ENCODE peak calls at places on chromosomes 12 and 14, in eight cellular contexts. C, O, P, J, U, T, Y and N are unnamed samples.

GRCh38 chr14:94376976-94377865 is 11.2 kb downstream of the SERPINA1 start:
- DNase-seq in C (no peak), O (no peak), P (no peak), J (no peak), U (no peak), T (no peak), Y (no peak), N (no peak)

GRCh38 chr12:83664650-83665049 is 977.9 kb downstream of the TMTC2 start:
- DNase-seq in C (no peak), O (no peak), P (peak; percentile 50), J (no peak), U (no peak), T (no peak), Y (no peak), N (no peak)

GRCh38 chr12:56996793-56997545 is 9.4 kb downstream of the ZBTB39 start:
- DNase-seq in C (no peak), O (no peak), P (no peak), J (peak; percentile 44), U (no peak), T (no peak), Y (no peak), N (no peak)

GRCh38 chr14:82889701-82890100 is 1356.0 kb upstream of the SEL1L start:
- DNase-seq in C (no peak), O (no peak), P (no peak), J (no peak), U (no peak), T (no peak), Y (no peak), N (no peak)

GRCh38 chr14:96206461-96206860 is 1.8 kb downstream of the BDKRB2 start:
- DNase-seq in C (no peak), O (no peak), P (no peak), J (no peak), U (no peak), T (no peak), Y (no peak), N (no peak)

GRCh38 chr12:108914031-108914630 is 34.2 kb downstream of the DAO start:
- DNase-seq in C (peak; percentile 2), O (no peak), P (no peak), J (no peak), U (peak; percentile 69), T (no peak), Y (peak; percentile 6), N (no peak)

GRCh38 chr12:9741726-9742125 is 8.8 kb upstream of the CLECL1 start:
- DNase-seq in C (no peak), O (no peak), P (no peak), J (no peak), U (no peak), T (no peak), Y (no peak), N (no peak)

GRCh38 chr14:46054526-46054925 is 597.1 kb downstream of the RPL10L start:
- DNase-seq in C (peak; percentile 84), O (peak; percentile 39), P (no peak), J (peak; percentile 39), U (peak; percentile 61), T (no peak), Y (peak; percentile 93), N (no peak)

GRCh38 chr14:54606178-54606577 is 39.2 kb downstream of the SAMD4A start:
- DNase-seq in C (peak; percentile 88), O (no peak), P (no peak), J (no peak), U (peak; percentile 63), T (peak; percentile 68), Y (peak; percentile 62), N (no peak)

GRCh38 chr12:76266797-76267196 is 81.4 kb downstream of the BBS10 start:
- DNase-seq in C (no peak), O (peak; percentile 75), P (no peak), J (peak; percentile 64), U (peak; percentile 58), T (no peak), Y (peak; percentile 94), N (no peak)

GRCh38 chr12:68264175-68264863 is 10.9 kb upstream of the IL22 start:
- DNase-seq in C (no peak), O (no peak), P (no peak), J (no peak), U (peak; percentile 29), T (no peak), Y (peak; percentile 59), N (no peak)

GRCh38 chr12:57340104-57340503 is 89.1 kb upstream of the STAC3 start:
- DNase-seq in C (peak; percentile 22), O (no peak), P (no peak), J (peak; percentile 60), U (peak; percentile 92), T (peak; percentile 70), Y (peak; percentile 84), N (no peak)

GRCh38 chr12:98644712-98645571 is at the start of the genes APAF1 and IKBIP:
- DNase-seq in C (peak; percentile 81), O (peak; percentile 68), P (peak; percentile 97), J (peak; percentile 97), U (peak; percentile 98), T (peak; percentile 98), Y (peak; percentile 95), N (peak; percentile 99)

DNA sequence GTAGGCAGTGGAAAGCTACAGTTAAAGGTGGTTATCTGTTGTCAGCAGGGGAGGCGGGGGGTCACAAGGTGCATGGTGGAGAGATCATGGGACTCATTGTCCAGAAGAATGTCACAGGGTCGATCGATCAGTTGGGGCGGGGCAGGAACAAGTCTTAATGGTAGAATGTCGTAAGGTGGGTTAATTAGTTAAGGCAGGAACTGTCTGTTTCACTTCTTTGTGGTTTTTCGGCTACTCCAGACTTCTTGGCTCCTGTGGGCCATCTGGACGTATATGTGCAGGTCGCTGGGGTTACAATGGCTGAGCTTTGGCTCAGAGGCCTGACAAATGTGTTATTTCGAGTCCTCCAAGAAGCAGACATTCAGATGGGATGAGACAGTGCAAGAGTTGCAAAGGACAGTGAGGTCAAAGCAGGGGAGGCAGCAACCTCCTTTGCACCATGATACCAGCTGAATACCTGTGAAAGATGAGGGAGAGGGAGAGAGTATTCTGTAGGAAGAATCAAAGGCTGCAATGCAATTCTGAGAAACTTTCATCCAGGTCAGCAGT is 246.9 kb upstream of the TMEM132C start:
- DNase-seq in C (no peak), O (no peak), P (no peak), J (no peak), U (no peak), T (no peak), Y (no peak), N (no peak)
- TF ChIP-seq CTCF in C (no peak), O (no peak), P (no peak), J (no peak), U (no peak), T (no peak), Y (no peak), N (no peak)

GRCh38 chr12:94211011-94211410 is 62.6 kb downstream of the PLXNC1 start:
- DNase-seq in C (no peak), O (no peak), P (no peak), J (no peak), U (peak; percentile 36), T (no peak), Y (no peak), N (no peak)

GRCh38 chr12:94206886-94207285 is 58.5 kb downstream of the PLXNC1 start:
- DNase-seq in C (no peak), O (no peak), P (no peak), J (no peak), U (no peak), T (no peak), Y (no peak), N (no peak)

GRCh38 chr12:94209240-94209639 is 60.9 kb downstream of the PLXNC1 start:
- DNase-seq in C (no peak), O (no peak), P (no peak), J (no peak), U (no peak), T (no peak), Y (no peak), N (no peak)

GRCh38 chr12:94207467-94208432 is 59.4 kb downstream of the PLXNC1 start:
- DNase-seq in C (no peak), O (no peak), P (no peak), J (no peak), U (peak; percentile 66), T (no peak), Y (peak; percentile 7), N (no peak)

DNA sequence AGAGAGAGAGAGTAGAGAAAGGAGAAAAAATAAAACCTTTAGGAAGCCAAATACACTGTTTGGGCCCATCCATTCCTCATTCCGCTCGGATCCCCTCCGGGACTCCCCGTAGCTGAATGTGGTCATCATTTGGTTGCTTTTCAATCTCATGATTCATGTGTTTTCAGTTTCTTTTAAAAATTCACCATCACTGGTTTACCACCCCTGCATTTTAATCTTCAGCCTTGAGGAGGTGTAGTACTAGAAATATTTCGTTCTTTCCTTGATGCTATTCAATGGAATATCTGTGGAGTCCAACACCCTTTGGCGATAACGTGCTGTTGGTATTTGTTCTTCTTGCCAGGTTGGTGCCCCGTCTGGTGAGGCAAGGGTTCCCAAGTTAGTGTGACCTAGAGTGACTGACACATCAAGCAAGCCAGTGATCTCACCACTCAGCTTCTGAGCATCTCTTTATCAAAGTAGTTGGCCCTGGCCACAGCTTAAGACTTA is 60.1 kb downstream of the PLXNC1 start:
- DNase-seq in C (no peak), O (no peak), P (no peak), J (no peak), U (no peak), T (no peak), Y (no peak), N (peak; percentile 39)
- TF ChIP-seq CTCF in C (no peak), O (no peak), P (no peak), J (no peak), U (no peak), T (no peak), Y (no peak), N (no peak)

DNA sequence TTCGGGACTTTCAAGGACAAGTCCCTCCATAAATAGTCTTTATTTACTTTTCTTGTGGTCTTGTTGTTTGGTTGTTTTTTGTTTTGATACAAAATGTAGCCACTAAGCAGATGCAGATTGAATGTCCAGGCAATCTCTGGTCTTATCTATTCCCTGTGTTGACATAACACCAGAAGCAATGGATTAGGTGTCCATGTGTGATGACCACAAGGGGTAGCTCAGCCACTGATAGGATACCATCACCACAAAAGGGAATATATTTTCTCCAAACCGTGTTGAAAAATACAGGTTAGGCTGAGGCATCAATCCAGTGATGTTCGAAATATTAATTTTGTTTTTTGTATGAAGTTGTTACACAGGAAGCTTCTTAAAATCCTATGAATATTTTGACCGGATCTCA is 196.3 kb downstream of the EPS8 start:
- DNase-seq in C (no peak), O (no peak), P (no peak), J (peak; percentile 52), U (peak; percentile 21), T (no peak), Y (no peak), N (no peak)
- TF ChIP-seq CTCF in C (no peak), O (peak; percentile 17), P (no peak), J (no peak), U (peak; percentile 13), T (no peak), Y (no peak), N (no peak)

DNA sequence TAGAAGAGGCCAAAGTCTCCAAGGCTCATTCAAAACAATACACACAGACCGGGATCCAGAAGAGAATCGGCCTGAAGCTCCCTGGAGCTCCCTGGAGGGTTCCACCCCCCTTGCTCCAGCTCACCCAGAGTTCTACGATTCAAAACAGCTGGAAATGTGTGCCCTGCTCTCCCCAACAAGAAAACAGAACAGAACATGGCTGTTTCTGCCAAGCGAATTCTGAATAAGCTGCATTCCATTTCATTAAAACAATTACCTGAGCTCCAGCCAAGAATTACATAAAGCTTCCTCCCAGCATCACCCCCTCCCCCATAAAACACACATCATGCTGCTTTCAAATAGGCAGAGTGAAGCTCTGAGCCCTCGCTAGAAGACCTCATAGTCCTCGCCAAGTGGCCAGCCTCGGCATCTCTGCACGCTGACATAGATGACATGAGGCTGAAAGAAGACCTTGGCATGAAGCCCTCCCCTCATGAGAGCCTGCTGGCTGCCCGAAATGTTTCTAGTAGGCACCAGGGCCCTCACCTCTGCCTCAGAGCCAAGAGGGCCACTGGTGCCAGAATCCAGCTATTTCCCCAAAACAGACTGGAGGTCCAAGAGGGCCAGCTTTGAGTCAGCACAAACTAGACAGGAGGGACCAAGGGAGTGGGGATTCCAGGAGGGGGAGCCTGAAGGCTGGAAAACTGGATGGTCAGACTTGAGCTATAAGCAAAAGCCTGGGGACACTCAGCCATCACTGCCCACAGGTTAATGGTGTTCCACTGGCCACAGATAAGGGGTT is 8.3 kb downstream of the PXN start:
- DNase-seq in C (peak; percentile 79), O (no peak), P (no peak), J (peak; percentile 98), U (peak; percentile 97), T (peak; percentile 76), Y (peak; percentile 95), N (no peak)
- TF ChIP-seq CTCF in C (no peak), O (no peak), P (no peak), J (no peak), U (no peak), T (peak; percentile 13), Y (peak; percentile 14), N (no peak)